ENCODE peak calls at places on chromosomes 5 and 9, in four cellular contexts. X, C, Z and Y are unnamed samples.
A peak's percentile ranks its signal among the peaks of the same experiment; 100 is the strongest.

GRCh38 chr5:8766448-8766847 is 779.4 kb downstream of the SEMA5A start:
- DNase-seq in C (no peak), Z (no peak), X (no peak), Y (no peak)

GRCh38 chr5:75885849-75886596 is 168.8 kb upstream of the POC5 start:
- DNase-seq in Z (no peak), C (no peak), X (no peak), Y (no peak)

GRCh38 chr5:132103380-132103951 is 29.9 kb downstream of the CSF2 start:
- DNase-seq in Z (peak; percentile 81), X (peak; percentile 95), C (peak; percentile 31), Y (peak; percentile 91)

GRCh38 chr5:57538341-57538955 is 55.8 kb upstream of the ACTBL2 start:
- DNase-seq in C (no peak), X (peak; percentile 81), Z (peak; percentile 80), Y (peak; percentile 26)

GRCh38 chr5:39072915-39073758 is 1.1 kb downstream of the RICTOR start:
- DNase-seq in C (no peak), X (peak; percentile 49), Z (no peak), Y (no peak)

GRCh38 chr5:37938086-37938852 is 98.4 kb upstream of the GDNF start:
- DNase-seq in C (no peak), Z (no peak), X (no peak), Y (no peak)

GRCh38 chr5:125093776-125094175 is 347.3 kb upstream of the ZNF608 start:
- DNase-seq in X (peak; percentile 87), Z (peak; percentile 13), C (no peak), Y (peak; percentile 73)

GRCh38 chr9:84139296-84140100 is 158.9 kb downstream of the RMI1 start:
- DNase-seq in C (peak; percentile 92), Z (peak; percentile 51), X (peak; percentile 8), Y (no peak)

GRCh38 chr5:64612349-64612961 is 77.8 kb upstream of the SHISAL2B start:
- DNase-seq in Z (peak; percentile 60), X (peak; percentile 22), C (peak; percentile 61), Y (peak; percentile 23)

GRCh38 chr5:151758141-151758429 is 346 bp downstream of the ATOX1 start:
- DNase-seq in Z (no peak), X (peak; percentile 33), C (no peak), Y (no peak)

GRCh38 chr5:112228672-112229071 is 190.4 kb downstream of the EPB41L4A start:
- DNase-seq in Z (peak; percentile 21), C (peak; percentile 92), X (peak; percentile 83), Y (peak; percentile 65)

GRCh38 chr5:77776606-77777206 is 567 bp upstream of the TBCA start:
- DNase-seq in Z (no peak), X (no peak), C (no peak), Y (no peak)

GRCh38 chr5:159441441-159441840 is 111.2 kb upstream of the IL12B start:
- DNase-seq in X (peak; percentile 40), Z (no peak), C (no peak), Y (no peak)

GRCh38 chr9:134258332-134258731 is 67.9 kb upstream of the RXRA start:
- DNase-seq in C (no peak), X (no peak), Z (no peak), Y (no peak)

GRCh38 chr5:208449-209114 is 9.4 kb downstream of the CCDC127 start:
- DNase-seq in X (no peak), Z (no peak), C (no peak), Y (no peak)

GRCh38 chr9:715310-715709 is 126.2 kb upstream of the DMRT1 start:
- DNase-seq in Z (no peak), X (no peak), C (no peak), Y (no peak)

GRCh38 chr9:74498616-74499095 is 1.5 kb downstream of the RORB start:
- DNase-seq in X (no peak), Z (no peak), C (no peak), Y (no peak)

GRCh38 chr5:145660897-145661650 is 174.1 kb downstream of the PRELID2 start:
- DNase-seq in X (no peak), Z (peak; percentile 61), C (no peak), Y (no peak)

GRCh38 chr5:23523031-23523430 is 15.6 kb downstream of the PRDM9 start:
- DNase-seq in C (no peak), X (no peak), Z (no peak), Y (no peak)

GRCh38 chr9:32625320-32625719 is 10.1 kb downstream of the TAF1L start:
- DNase-seq in C (no peak), X (no peak), Z (no peak), Y (no peak)

GRCh38 chr5:14712131-14712530 is 47.6 kb downstream of the OTULIN start:
- DNase-seq in Z (no peak), C (no peak), X (no peak), Y (no peak)

GRCh38 chr5:137470111-137470920 is 28.8 kb downstream of the SPOCK1 start:
- DNase-seq in Z (peak; percentile 79), X (peak; percentile 97), C (no peak), Y (peak; percentile 88)

GRCh38 chr5:118042076-118042475 is 946.3 kb downstream of the DTWD2 start:
- DNase-seq in C (no peak), Z (no peak), X (no peak), Y (no peak)

GRCh38 chr5:175252234-175252805 is 191.7 kb downstream of the DRD1 start:
- DNase-seq in X (no peak), C (no peak), Z (no peak), Y (no peak)

GRCh38 chr5:1763548-1763911 is 36.1 kb downstream of the MRPL36 start:
- DNase-seq in C (no peak), X (peak; percentile 45), Z (peak; percentile 48), Y (no peak)

GRCh38 chr9:81604306-81605153 is 84.8 kb downstream of the TLE1 start:
- DNase-seq in Z (no peak), C (no peak), X (no peak), Y (no peak)

GRCh38 chr5:116444373-116445058 is 130.1 kb downstream of the SEMA6A start:
- DNase-seq in C (no peak), Z (no peak), X (no peak), Y (no peak)

GRCh38 chr9:68685770-68686169 is 19.3 kb upstream of the PIP5K1B start:
- DNase-seq in Z (no peak), C (peak; percentile 40), X (peak; percentile 11), Y (no peak)

GRCh38 chr9:76574171-76574767 is 115.3 kb downstream of the GCNT1 start:
- DNase-seq in C (no peak), X (no peak), Z (no peak), Y (no peak)

GRCh38 chr5:33037101-33037500 is 326.0 kb downstream of the NPR3 start:
- DNase-seq in C (no peak), Z (no peak), X (no peak), Y (no peak)

GRCh38 chr5:102589661-102590060 is 90.9 kb upstream of the SLCO6A1 start:
- DNase-seq in Z (peak; percentile 2), C (no peak), X (no peak), Y (no peak)

GRCh38 chr5:148898413-148899075 is 72.1 kb downstream of the ADRB2 start:
- DNase-seq in Z (no peak), X (no peak), C (no peak), Y (no peak)

GRCh38 chr9:101968392-101968791 is 229.9 kb upstream of the GRIN3A start:
- DNase-seq in X (no peak), Z (no peak), C (no peak), Y (no peak)

GRCh38 chr9:83537331-83538171 is 650 bp downstream of the FRMD3 start:
- DNase-seq in Z (no peak), C (no peak), X (no peak), Y (no peak)

GRCh38 chr9:22119537-22120167 is 110.5 kb upstream of the CDKN2B start:
- DNase-seq in Z (peak; percentile 42), C (no peak), X (no peak), Y (no peak)